ENCODE peak calls at places on chromosomes 2 and 18, in five cellular contexts. A is epithelial cell of esophagus, M is Peyer's patch, T is GM23248, W is GM23338. O is an unnamed sample.

GRCh38 chr2:220962556-220962955 is 609.5 kb downstream of the EPHA4 start:
- DNase-seq in A (no peak), M (no peak), T (no peak), W (no peak), O (no peak)

GRCh38 chr18:80210312-80211083 is 36.8 kb downstream of the PARD6G start:
- DNase-seq in A (peak), M (no peak), T (no peak), W (no peak), O (no peak)

GRCh38 chr18:28013064-28013463 is 163.9 kb downstream of the CDH2 start:
- DNase-seq in A (peak), M (no peak), T (peak), W (peak), O (no peak)

GRCh38 chr2:31580321-31581117 is at the start of gene SRD5A2:
- DNase-seq in A (no peak), M (no peak), T (no peak), W (peak), O (peak)

GRCh38 chr2:142012797-142013196 is 118.0 kb downstream of the LRP1B start:
- DNase-seq in A (no peak), M (no peak), T (no peak), W (no peak), O (no peak)

GRCh38 chr2:37573818-37574388 is 97.5 kb downstream of the CDC42EP3 start:
- DNase-seq in A (no peak), M (no peak), T (no peak), W (no peak), O (no peak)

GRCh38 chr18:63511285-63511684 is 30.9 kb upstream of the SERPINB12 start:
- DNase-seq in A (peak), M (no peak), T (no peak), W (peak), O (peak)

GRCh38 chr18:76827205-76827885 is 5.0 kb downstream of the ZNF236 start:
- DNase-seq in A (no peak), M (no peak), T (peak), W (no peak), O (no peak)

GRCh38 chr2:86219896-86220295 is 20.6 kb downstream of the MRPL35 start:
- DNase-seq in A (no peak), M (no peak), T (no peak), W (no peak), O (no peak)

GRCh38 chr2:118945921-118946320 is 3.9 kb downstream of the MARCO start:
- DNase-seq in A (peak), M (no peak), T (peak), W (no peak), O (no peak)

GRCh38 chr2:69695850-69696216 is 46.1 kb upstream of the ANXA4 start:
- DNase-seq in A (no peak), M (no peak), T (no peak), W (no peak), O (no peak)

GRCh38 chr2:119119076-119119710 is 39.4 kb downstream of the C1QL2 start:
- DNase-seq in A (no peak), M (no peak), T (no peak), W (no peak), O (no peak)

GRCh38 chr2:201234167-201235139 is 25.9 kb upstream of the CASP8 start:
- DNase-seq in A (no peak), M (peak), T (peak), W (no peak), O (no peak)

GRCh38 chr18:48292787-48293409 is 116.3 kb downstream of the ZBTB7C start:
- DNase-seq in A (no peak), M (no peak), T (no peak), W (no peak), O (no peak)
- H3K4me3 ChIP-seq in A (no peak), M (no peak), T (no peak), W (no peak), O (no peak)

DNA sequence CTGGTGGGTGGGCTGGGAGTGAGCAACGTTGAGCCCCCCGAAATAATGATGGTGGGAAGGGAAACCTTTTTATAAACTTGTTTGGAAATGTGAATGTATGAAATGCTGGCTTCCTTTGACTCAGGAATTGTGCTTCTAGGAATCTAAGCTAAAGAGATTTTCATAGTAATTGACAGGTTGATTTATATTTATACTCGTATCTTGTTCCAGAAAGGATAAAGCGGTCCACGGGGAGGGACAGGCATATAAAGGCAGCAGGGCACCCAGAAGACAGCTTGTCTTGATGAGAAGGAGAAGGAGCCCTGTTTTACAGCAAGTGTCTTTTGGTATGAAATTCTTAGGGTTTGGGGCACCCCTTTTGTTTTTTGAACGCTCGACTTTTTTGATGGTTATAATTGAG is 157.8 kb downstream of the AGAP1 start:
- DNase-seq in A (no peak), M (no peak), T (no peak), W (no peak), O (no peak)
- H3K4me3 ChIP-seq in A (no peak), M (no peak), T (no peak), W (no peak), O (no peak)

GRCh38 chr2:226796840-226797288 is 2.8 kb downstream of the IRS1 start:
- DNase-seq in A (peak), M (no peak), T (peak), W (no peak), O (no peak)
- H3K4me3 ChIP-seq in A (peak), M (peak), T (peak), W (no peak), O (no peak)

GRCh38 chr2:216603010-216603883 is 30.0 kb upstream of the IGFBP2 start:
- DNase-seq in A (peak), M (no peak), T (no peak), W (no peak), O (no peak)

GRCh38 chr2:216608525-216608924 is 24.7 kb upstream of the IGFBP2 start:
- DNase-seq in A (no peak), M (no peak), T (no peak), W (no peak), O (no peak)

GRCh38 chr2:216604458-216604857 is 28.8 kb upstream of the IGFBP2 start:
- DNase-seq in A (no peak), M (no peak), T (no peak), W (no peak), O (no peak)

GRCh38 chr2:216603884-216604245 is 29.4 kb upstream of the IGFBP2 start:
- DNase-seq in A (peak), M (no peak), T (no peak), W (no peak), O (no peak)

GRCh38 chr2:216606551-216607527 is 26.4 kb upstream of the IGFBP2 start:
- DNase-seq in A (no peak), M (no peak), T (no peak), W (peak), O (peak)
- H3K4me3 ChIP-seq in A (no peak), M (no peak), T (no peak), W (peak), O (peak)

GRCh38 chr2:163733301-163733938 is 2.4 kb downstream of the FIGN start:
- DNase-seq in A (no peak), M (no peak), T (peak), W (no peak), O (no peak)
- H3K4me3 ChIP-seq in A (peak), M (no peak), T (peak), W (peak), O (peak)

O was measured in neural progenitor cell.